ENCODE peak calls at places on chromosomes 16 and 17, in ten cellular contexts. One of them, this sample, is unnamed.

GRCh38 chr16:67169642-67170167 is 633 bp upstream of the NOL3 start:
- DNase-seq in effector memory CD4-positive, alpha-beta T cell: no peak
- DNase-seq in prostate gland: no peak
- DNase-seq in endothelial cell of umbilical vein: peak
- DNase-seq in fibroblast of lung: no peak
- DNase-seq in neuronal stem cell: no peak
- DNase-seq in CD4-positive, alpha-beta T cell: no peak
- DNase-seq in CD4-positive, CD25-positive, alpha-beta regulatory T cell: no peak
- DNase-seq in heart left ventricle: no peak
- DNase-seq in mesendoderm: peak
- DNase-seq in this sample: no peak

GRCh38 chr16:15552507-15552906 is 90.4 kb downstream of the MARF1 start:
- DNase-seq in effector memory CD4-positive, alpha-beta T cell: no peak
- DNase-seq in fibroblast of lung: no peak
- DNase-seq in neuronal stem cell: no peak
- DNase-seq in prostate gland: no peak
- DNase-seq in endothelial cell of umbilical vein: no peak
- DNase-seq in CD4-positive, CD25-positive, alpha-beta regulatory T cell: no peak
- DNase-seq in mesendoderm: no peak
- DNase-seq in heart left ventricle: no peak
- DNase-seq in CD4-positive, alpha-beta T cell: no peak
- DNase-seq in this sample: no peak

GRCh38 chr17:68526548-68526947 is 14.3 kb downstream of the PRKAR1A start:
- DNase-seq in heart left ventricle: no peak
- DNase-seq in CD4-positive, CD25-positive, alpha-beta regulatory T cell: no peak
- DNase-seq in neuronal stem cell: no peak
- DNase-seq in mesendoderm: no peak
- DNase-seq in fibroblast of lung: no peak
- DNase-seq in CD4-positive, alpha-beta T cell: no peak
- DNase-seq in endothelial cell of umbilical vein: no peak
- DNase-seq in effector memory CD4-positive, alpha-beta T cell: no peak
- DNase-seq in prostate gland: no peak
- DNase-seq in this sample: no peak

GRCh38 chr17:37781451-37781850 is 36.6 kb upstream of the HNF1B start:
- DNase-seq in fibroblast of lung: no peak
- DNase-seq in mesendoderm: no peak
- DNase-seq in prostate gland: no peak
- DNase-seq in heart left ventricle: no peak
- DNase-seq in effector memory CD4-positive, alpha-beta T cell: no peak
- DNase-seq in neuronal stem cell: no peak
- DNase-seq in CD4-positive, alpha-beta T cell: no peak
- DNase-seq in endothelial cell of umbilical vein: no peak
- DNase-seq in CD4-positive, CD25-positive, alpha-beta regulatory T cell: no peak
- DNase-seq in this sample: no peak

GRCh38 chr16:2480948-2481347 is 6.0 kb downstream of the TBC1D24 start:
- DNase-seq in CD4-positive, alpha-beta T cell: no peak
- DNase-seq in fibroblast of lung: no peak
- DNase-seq in CD4-positive, CD25-positive, alpha-beta regulatory T cell: no peak
- DNase-seq in mesendoderm: no peak
- DNase-seq in effector memory CD4-positive, alpha-beta T cell: no peak
- DNase-seq in endothelial cell of umbilical vein: no peak
- DNase-seq in prostate gland: no peak
- DNase-seq in neuronal stem cell: no peak
- DNase-seq in heart left ventricle: no peak
- DNase-seq in this sample: no peak

GRCh38 chr16:26827386-26827785 is 239.3 kb upstream of the C16orf82 start:
- DNase-seq in mesendoderm: no peak
- DNase-seq in prostate gland: no peak
- DNase-seq in CD4-positive, CD25-positive, alpha-beta regulatory T cell: no peak
- DNase-seq in CD4-positive, alpha-beta T cell: no peak
- DNase-seq in heart left ventricle: no peak
- DNase-seq in effector memory CD4-positive, alpha-beta T cell: no peak
- DNase-seq in endothelial cell of umbilical vein: no peak
- DNase-seq in fibroblast of lung: no peak
- DNase-seq in neuronal stem cell: no peak
- DNase-seq in this sample: no peak

GRCh38 chr17:70332811-70333210 is 163.5 kb downstream of the KCNJ2 start:
- DNase-seq in CD4-positive, alpha-beta T cell: no peak
- DNase-seq in CD4-positive, CD25-positive, alpha-beta regulatory T cell: no peak
- DNase-seq in endothelial cell of umbilical vein: no peak
- DNase-seq in fibroblast of lung: no peak
- DNase-seq in prostate gland: no peak
- DNase-seq in effector memory CD4-positive, alpha-beta T cell: no peak
- DNase-seq in neuronal stem cell: no peak
- DNase-seq in heart left ventricle: no peak
- DNase-seq in mesendoderm: no peak
- DNase-seq in this sample: no peak

GRCh38 chr17:74750327-74751069 is 2.1 kb downstream of the NHERF1 start:
- DNase-seq in effector memory CD4-positive, alpha-beta T cell: no peak
- DNase-seq in endothelial cell of umbilical vein: no peak
- DNase-seq in prostate gland: no peak
- DNase-seq in mesendoderm: no peak
- DNase-seq in neuronal stem cell: no peak
- DNase-seq in fibroblast of lung: no peak
- DNase-seq in heart left ventricle: no peak
- DNase-seq in CD4-positive, alpha-beta T cell: no peak
- DNase-seq in CD4-positive, CD25-positive, alpha-beta regulatory T cell: no peak
- DNase-seq in this sample: no peak

GRCh38 chr16:4935231-4935855 is 1.6 kb downstream of the PPL start:
- DNase-seq in prostate gland: peak
- DNase-seq in fibroblast of lung: peak
- DNase-seq in effector memory CD4-positive, alpha-beta T cell: no peak
- DNase-seq in mesendoderm: no peak
- DNase-seq in neuronal stem cell: no peak
- DNase-seq in CD4-positive, CD25-positive, alpha-beta regulatory T cell: no peak
- DNase-seq in endothelial cell of umbilical vein: no peak
- DNase-seq in CD4-positive, alpha-beta T cell: no peak
- DNase-seq in heart left ventricle: peak
- DNase-seq in this sample: no peak

GRCh38 chr16:70018254-70018653 is 67.1 kb downstream of the CLEC18A start:
- DNase-seq in mesendoderm: peak
- DNase-seq in prostate gland: peak
- DNase-seq in CD4-positive, alpha-beta T cell: peak
- DNase-seq in heart left ventricle: no peak
- DNase-seq in neuronal stem cell: no peak
- DNase-seq in effector memory CD4-positive, alpha-beta T cell: no peak
- DNase-seq in endothelial cell of umbilical vein: peak
- DNase-seq in CD4-positive, CD25-positive, alpha-beta regulatory T cell: peak
- DNase-seq in fibroblast of lung: no peak
- DNase-seq in this sample: no peak

DNA sequence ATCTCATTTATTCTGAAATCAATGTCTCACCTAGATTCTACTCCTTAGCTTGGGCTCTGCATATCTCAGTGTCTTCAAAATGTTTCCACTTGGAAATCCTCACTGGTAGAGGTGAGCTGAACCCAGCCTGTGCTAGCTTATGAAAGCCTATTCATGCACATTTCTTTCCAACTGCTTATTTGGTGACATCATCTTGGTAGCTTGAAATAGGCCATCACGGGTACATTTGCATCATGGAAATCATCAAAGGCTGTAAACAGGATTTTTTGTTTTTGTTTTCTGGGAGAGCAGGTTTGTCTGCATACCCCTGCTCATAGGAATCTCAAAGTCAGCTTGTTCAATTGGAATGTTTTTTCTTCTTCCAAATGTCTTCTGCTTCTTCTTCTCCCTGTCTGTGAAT is 130.8 kb downstream of the KCNJ18 start:
- DNase-seq in CD4-positive, CD25-positive, alpha-beta regulatory T cell: no peak
- DNase-seq in CD4-positive, alpha-beta T cell: no peak
- DNase-seq in prostate gland: no peak
- DNase-seq in heart left ventricle: no peak
- DNase-seq in effector memory CD4-positive, alpha-beta T cell: no peak
- DNase-seq in endothelial cell of umbilical vein: no peak
- DNase-seq in fibroblast of lung: no peak
- DNase-seq in mesendoderm: no peak
- DNase-seq in neuronal stem cell: no peak
- DNase-seq in this sample: no peak
- H3K27ac ChIP-seq in CD4-positive, CD25-positive, alpha-beta regulatory T cell: no peak
- H3K27ac ChIP-seq in CD4-positive, alpha-beta T cell: no peak
- H3K27ac ChIP-seq in prostate gland: no peak
- H3K27ac ChIP-seq in heart left ventricle: no peak
- H3K27ac ChIP-seq in effector memory CD4-positive, alpha-beta T cell: no peak
- H3K27ac ChIP-seq in endothelial cell of umbilical vein: no peak
- H3K27ac ChIP-seq in fibroblast of lung: no peak
- H3K27ac ChIP-seq in mesendoderm: no peak
- H3K27ac ChIP-seq in neuronal stem cell: no peak
- H3K27ac ChIP-seq in this sample: no peak

DNA sequence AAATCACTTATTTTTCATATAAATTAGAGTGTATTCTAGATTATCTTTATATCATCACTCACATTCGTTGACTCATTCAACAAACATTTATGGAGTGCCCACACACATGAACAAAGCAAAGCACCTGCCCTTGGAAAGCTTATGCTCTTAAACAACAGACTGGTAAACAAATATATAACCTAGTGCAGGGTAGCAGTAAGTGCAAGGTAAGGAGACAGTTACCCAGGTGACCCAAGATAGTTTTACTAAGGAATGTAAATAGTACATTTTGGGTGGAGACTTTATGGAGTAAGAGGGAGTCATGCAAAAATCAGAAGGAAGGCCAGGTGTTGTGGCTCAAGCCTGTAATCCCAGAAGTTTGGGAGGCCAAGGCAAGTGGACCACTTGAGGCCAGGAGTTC is 40.4 kb upstream of the HELZ start:
- DNase-seq in prostate gland: no peak
- DNase-seq in endothelial cell of umbilical vein: no peak
- DNase-seq in fibroblast of lung: no peak
- DNase-seq in heart left ventricle: no peak
- DNase-seq in mesendoderm: peak
- DNase-seq in CD4-positive, CD25-positive, alpha-beta regulatory T cell: no peak
- DNase-seq in neuronal stem cell: no peak
- DNase-seq in CD4-positive, alpha-beta T cell: no peak
- DNase-seq in effector memory CD4-positive, alpha-beta T cell: no peak
- DNase-seq in this sample: no peak
- H3K27ac ChIP-seq in prostate gland: no peak
- H3K27ac ChIP-seq in endothelial cell of umbilical vein: no peak
- H3K27ac ChIP-seq in fibroblast of lung: no peak
- H3K27ac ChIP-seq in heart left ventricle: no peak
- H3K27ac ChIP-seq in mesendoderm: no peak
- H3K27ac ChIP-seq in CD4-positive, CD25-positive, alpha-beta regulatory T cell: no peak
- H3K27ac ChIP-seq in neuronal stem cell: no peak
- H3K27ac ChIP-seq in CD4-positive, alpha-beta T cell: no peak
- H3K27ac ChIP-seq in effector memory CD4-positive, alpha-beta T cell: no peak
- H3K27ac ChIP-seq in this sample: no peak

GRCh38 chr17:64687376-64687775 is 25.3 kb upstream of the SMURF2 start:
- DNase-seq in fibroblast of lung: no peak
- DNase-seq in heart left ventricle: no peak
- DNase-seq in CD4-positive, alpha-beta T cell: no peak
- DNase-seq in CD4-positive, CD25-positive, alpha-beta regulatory T cell: no peak
- DNase-seq in mesendoderm: no peak
- DNase-seq in prostate gland: no peak
- DNase-seq in effector memory CD4-positive, alpha-beta T cell: no peak
- DNase-seq in endothelial cell of umbilical vein: no peak
- DNase-seq in neuronal stem cell: no peak
- DNase-seq in this sample: no peak

GRCh38 chr17:64688481-64688880 is 26.4 kb upstream of the SMURF2 start:
- DNase-seq in neuronal stem cell: no peak
- DNase-seq in CD4-positive, alpha-beta T cell: no peak
- DNase-seq in endothelial cell of umbilical vein: no peak
- DNase-seq in CD4-positive, CD25-positive, alpha-beta regulatory T cell: no peak
- DNase-seq in effector memory CD4-positive, alpha-beta T cell: no peak
- DNase-seq in mesendoderm: no peak
- DNase-seq in heart left ventricle: no peak
- DNase-seq in prostate gland: no peak
- DNase-seq in fibroblast of lung: no peak
- DNase-seq in this sample: no peak

GRCh38 chr17:64686705-64687104 is 24.6 kb upstream of the SMURF2 start:
- DNase-seq in effector memory CD4-positive, alpha-beta T cell: no peak
- DNase-seq in mesendoderm: no peak
- DNase-seq in CD4-positive, CD25-positive, alpha-beta regulatory T cell: no peak
- DNase-seq in neuronal stem cell: no peak
- DNase-seq in fibroblast of lung: peak
- DNase-seq in heart left ventricle: no peak
- DNase-seq in prostate gland: no peak
- DNase-seq in CD4-positive, alpha-beta T cell: no peak
- DNase-seq in endothelial cell of umbilical vein: no peak
- DNase-seq in this sample: no peak

GRCh38 chr17:64687959-64688358 is 25.9 kb upstream of the SMURF2 start:
- DNase-seq in mesendoderm: no peak
- DNase-seq in prostate gland: no peak
- DNase-seq in fibroblast of lung: peak
- DNase-seq in effector memory CD4-positive, alpha-beta T cell: no peak
- DNase-seq in heart left ventricle: no peak
- DNase-seq in neuronal stem cell: no peak
- DNase-seq in endothelial cell of umbilical vein: no peak
- DNase-seq in CD4-positive, alpha-beta T cell: no peak
- DNase-seq in CD4-positive, CD25-positive, alpha-beta regulatory T cell: no peak
- DNase-seq in this sample: no peak

GRCh38 chr17:64689106-64689505 is 27.0 kb upstream of the SMURF2 start:
- DNase-seq in neuronal stem cell: no peak
- DNase-seq in mesendoderm: no peak
- DNase-seq in fibroblast of lung: no peak
- DNase-seq in heart left ventricle: no peak
- DNase-seq in CD4-positive, CD25-positive, alpha-beta regulatory T cell: no peak
- DNase-seq in endothelial cell of umbilical vein: no peak
- DNase-seq in effector memory CD4-positive, alpha-beta T cell: no peak
- DNase-seq in prostate gland: no peak
- DNase-seq in CD4-positive, alpha-beta T cell: no peak
- DNase-seq in this sample: no peak
- H3K27ac ChIP-seq in neuronal stem cell: no peak
- H3K27ac ChIP-seq in mesendoderm: no peak
- H3K27ac ChIP-seq in fibroblast of lung: no peak
- H3K27ac ChIP-seq in heart left ventricle: no peak
- H3K27ac ChIP-seq in CD4-positive, CD25-positive, alpha-beta regulatory T cell: no peak
- H3K27ac ChIP-seq in endothelial cell of umbilical vein: no peak
- H3K27ac ChIP-seq in effector memory CD4-positive, alpha-beta T cell: no peak
- H3K27ac ChIP-seq in prostate gland: no peak
- H3K27ac ChIP-seq in CD4-positive, alpha-beta T cell: no peak
- H3K27ac ChIP-seq in this sample: no peak

DNA sequence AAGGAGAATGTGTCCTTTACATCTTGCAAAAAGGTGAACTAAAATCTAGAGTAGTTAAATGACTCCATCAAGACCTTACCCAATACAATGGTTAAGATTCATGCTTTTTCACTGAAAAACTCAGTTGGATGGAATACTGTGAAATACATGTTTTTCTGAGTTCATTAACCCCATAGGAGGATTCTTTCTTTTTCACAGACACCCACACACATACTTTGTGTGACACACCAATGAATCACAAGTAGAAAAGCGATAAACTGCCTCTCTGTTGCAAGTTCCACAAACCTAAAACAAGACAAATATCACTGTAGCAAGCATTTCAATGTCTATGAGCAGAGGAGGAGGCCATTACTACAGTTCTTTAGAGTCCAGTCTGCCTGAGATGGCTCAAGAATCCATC is 258.8 kb upstream of the CDH5 start:
- DNase-seq in mesendoderm: no peak
- DNase-seq in heart left ventricle: no peak
- DNase-seq in CD4-positive, CD25-positive, alpha-beta regulatory T cell: no peak
- DNase-seq in CD4-positive, alpha-beta T cell: no peak
- DNase-seq in fibroblast of lung: peak
- DNase-seq in prostate gland: no peak
- DNase-seq in neuronal stem cell: no peak
- DNase-seq in effector memory CD4-positive, alpha-beta T cell: no peak
- DNase-seq in endothelial cell of umbilical vein: no peak
- DNase-seq in this sample: no peak
- H3K27ac ChIP-seq in mesendoderm: no peak
- H3K27ac ChIP-seq in heart left ventricle: no peak
- H3K27ac ChIP-seq in CD4-positive, CD25-positive, alpha-beta regulatory T cell: no peak
- H3K27ac ChIP-seq in CD4-positive, alpha-beta T cell: no peak
- H3K27ac ChIP-seq in fibroblast of lung: peak
- H3K27ac ChIP-seq in prostate gland: no peak
- H3K27ac ChIP-seq in neuronal stem cell: no peak
- H3K27ac ChIP-seq in effector memory CD4-positive, alpha-beta T cell: no peak
- H3K27ac ChIP-seq in endothelial cell of umbilical vein: no peak
- H3K27ac ChIP-seq in this sample: no peak